ENCODE peak calls at places on chromosomes 13 and 19, in ten cellular contexts. D is thoracic aorta; M is psoas muscle; S is cardiac muscle cell; Z is fibroblast of lung; H is Peyer's patch; I is CD8-positive, alpha-beta T cell; U is lower lobe of right lung; X is tibial nerve; N is neural progenitor cell. O is an unnamed sample. For H3K4me1, the result is how much of the 10 kb centered on the place peaks cover.

GRCh38 chr19:39403331-39404312 is 3.0 kb upstream of the ZFP36 start:
- DNase-seq in D (peak), M (peak), S (peak), Z (peak), H (peak), I (peak), U (peak), X (peak), N (peak), O (peak)

GRCh38 chr13:41985788-41986508 is 25.0 kb upstream of the VWA8 start:
- DNase-seq in D (no peak), M (no peak), S (no peak), Z (peak), H (no peak), I (no peak), U (no peak), X (no peak), N (no peak), O (no peak)

GRCh38 chr19:33431986-33432385 is 58.5 kb downstream of the CEBPG start:
- DNase-seq in D (no peak), M (no peak), S (no peak), Z (no peak), H (no peak), I (no peak), U (peak), X (no peak), N (no peak), O (no peak)

GRCh38 chr19:35088514-35088913 is 27.1 kb upstream of the FXYD3 start:
- DNase-seq in D (no peak), M (no peak), S (peak), Z (peak), H (no peak), I (no peak), U (no peak), X (no peak), N (no peak), O (no peak)

GRCh38 chr19:47618771-47619170 is 9.8 kb downstream of the BICRA start:
- DNase-seq in D (no peak), M (peak), S (peak), Z (peak), H (peak), I (no peak), U (no peak), X (no peak), N (no peak), O (peak)

GRCh38 chr13:41332829-41333228 is 21.8 kb downstream of the NAA16 start:
- DNase-seq in D (no peak), M (no peak), S (no peak), Z (peak), H (no peak), I (no peak), U (no peak), X (no peak), N (no peak), O (no peak)

GRCh38 chr19:41563847-41564514 is 12.0 kb upstream of the CEACAM21 start:
- DNase-seq in D (no peak), M (no peak), S (no peak), Z (no peak), H (no peak), I (no peak), U (no peak), X (no peak), N (peak), O (no peak)

GRCh38 chr13:99959538-99960230 is 11.9 kb downstream of the ZIC5 start:
- DNase-seq in D (no peak), M (no peak), S (no peak), Z (no peak), H (no peak), I (peak), U (no peak), X (no peak), N (peak), O (no peak)

GRCh38 chr13:99636728-99637353 is 135.6 kb downstream of the TM9SF2 start:
- DNase-seq in D (no peak), M (no peak), S (no peak), Z (no peak), H (no peak), I (no peak), U (no peak), X (no peak), N (no peak), O (no peak)

GRCh38 chr13:22897571-22898314 is 283.0 kb upstream of the SGCG start:
- DNase-seq in D (no peak), M (no peak), S (no peak), Z (no peak), H (no peak), I (no peak), U (no peak), X (no peak), N (no peak), O (no peak)

GRCh38 chr19:16522559-16523377 is 19.5 kb downstream of the CHERP start:
- DNase-seq in D (no peak), M (no peak), S (no peak), Z (no peak), H (no peak), I (no peak), U (no peak), X (no peak), N (no peak), O (no peak)

GRCh38 chr13:42575938-42576337 is 2.0 kb downstream of the TNFSF11 start:
- DNase-seq in D (no peak), M (no peak), S (no peak), Z (no peak), H (no peak), I (no peak), U (no peak), X (no peak), N (no peak), O (no peak)

GRCh38 chr13:96958286-96958891 is 35.9 kb downstream of the OXGR1 start:
- DNase-seq in D (no peak), M (no peak), S (peak), Z (peak), H (no peak), I (no peak), U (no peak), X (peak), N (peak), O (no peak)

GRCh38 chr13:112771877-112772538 is 82.2 kb downstream of the ATP11A start:
- DNase-seq in D (no peak), M (no peak), S (no peak), Z (no peak), H (no peak), I (no peak), U (peak), X (no peak), N (no peak), O (no peak)

GRCh38 chr13:93200626-93201025 is 26.0 kb upstream of the GPC6 start:
- DNase-seq in D (no peak), M (no peak), S (no peak), Z (no peak), H (no peak), I (no peak), U (no peak), X (no peak), N (no peak), O (no peak)

GRCh38 chr13:49840266-49840665 is 47.8 kb upstream of the KPNA3 start:
- DNase-seq in D (no peak), M (no peak), S (no peak), Z (no peak), H (no peak), I (no peak), U (no peak), X (no peak), N (no peak), O (no peak)

GRCh38 chr13:112690242-112690943 is 555 bp downstream of the ATP11A start:
- DNase-seq in D (no peak), M (peak), S (peak), Z (peak), H (peak), I (peak), U (peak), X (no peak), N (peak), O (peak)

GRCh38 chr13:113902956-113903355 is 39.1 kb upstream of the GAS6 start:
- DNase-seq in D (no peak), M (no peak), S (no peak), Z (no peak), H (no peak), I (no peak), U (no peak), X (no peak), N (no peak), O (no peak)

GRCh38 chr13:23656637-23657036 is 86.4 kb downstream of the TNFRSF19 start:
- DNase-seq in D (no peak), M (no peak), S (peak), Z (peak), H (no peak), I (no peak), U (no peak), X (no peak), N (no peak), O (no peak)

GRCh38 chr19:46546194-46546896 is 50.7 kb upstream of the PNMA8B start:
- DNase-seq in D (no peak), M (no peak), S (no peak), Z (peak), H (peak), I (no peak), U (peak), X (peak), N (peak), O (no peak)

GRCh38 chr13:112934075-112934474 is 34.9 kb upstream of the MCF2L start:
- DNase-seq in D (no peak), M (no peak), S (no peak), Z (no peak), H (no peak), I (peak), U (no peak), X (no peak), N (no peak), O (no peak)

GRCh38 chr19:28445826-28446225 is 767.1 kb downstream of the UQCRFS1 start:
- DNase-seq in D (no peak), M (no peak), S (no peak), Z (no peak), H (no peak), I (no peak), U (no peak), X (no peak), N (no peak), O (no peak)

GRCh38 chr13:80611310-80611709 is 270.4 kb upstream of the SPRY2 start:
- DNase-seq in D (no peak), M (no peak), S (no peak), Z (no peak), H (no peak), I (no peak), U (no peak), X (no peak), N (no peak), O (no peak)

GRCh38 chr13:109858319-109858718 is 71.9 kb upstream of the IRS2 start:
- DNase-seq in D (no peak), M (no peak), S (no peak), Z (no peak), H (no peak), I (no peak), U (no peak), X (no peak), N (no peak), O (no peak)

DNA sequence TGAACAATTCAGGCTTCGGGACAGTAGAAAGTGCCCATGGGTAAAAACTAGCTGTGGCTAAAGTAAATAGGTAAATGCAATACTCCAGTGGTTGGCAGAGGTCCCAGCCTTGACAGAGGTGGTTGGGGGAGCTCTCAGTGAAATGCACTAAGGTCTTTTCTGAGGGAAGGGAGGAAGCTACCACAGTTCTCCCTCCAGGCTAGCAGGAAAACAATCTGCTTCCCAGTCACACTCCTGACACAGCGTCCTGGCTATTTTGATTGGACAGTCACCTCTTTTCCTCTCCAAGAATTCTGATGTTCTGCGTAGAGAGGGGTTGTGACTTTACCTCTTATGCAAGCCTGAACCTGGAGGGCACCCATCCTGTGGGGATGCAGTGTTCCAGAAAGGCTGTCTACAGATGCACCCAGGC is 128.7 kb downstream of the CYSLTR2 start:
- DNase-seq in D (no peak), M (no peak), S (no peak), Z (no peak), H (no peak), I (no peak), U (no peak), X (no peak), N (no peak), O (no peak)
- H3K4me1 ChIP-seq in D (under half), M (under half), S (under half), Z (under half), H (under half), I (under half), U (under half), X (under half), N (under half), O (under half)

GRCh38 chr13:67226686-67227085 is 3.5 kb downstream of the PCDH9 start:
- DNase-seq in D (no peak), M (no peak), S (no peak), Z (no peak), H (no peak), I (no peak), U (no peak), X (no peak), N (no peak), O (no peak)

GRCh38 chr13:67223024-67223423 is 7.1 kb downstream of the PCDH9 start:
- DNase-seq in D (no peak), M (no peak), S (peak), Z (peak), H (no peak), I (no peak), U (no peak), X (no peak), N (no peak), O (no peak)

GRCh38 chr13:67223742-67224141 is 6.4 kb downstream of the PCDH9 start:
- DNase-seq in D (no peak), M (no peak), S (no peak), Z (peak), H (no peak), I (no peak), U (no peak), X (no peak), N (no peak), O (no peak)

GRCh38 chr13:67225252-67226159 is 4.6 kb downstream of the PCDH9 start:
- DNase-seq in D (no peak), M (no peak), S (no peak), Z (no peak), H (no peak), I (no peak), U (no peak), X (no peak), N (peak), O (no peak)

DNA sequence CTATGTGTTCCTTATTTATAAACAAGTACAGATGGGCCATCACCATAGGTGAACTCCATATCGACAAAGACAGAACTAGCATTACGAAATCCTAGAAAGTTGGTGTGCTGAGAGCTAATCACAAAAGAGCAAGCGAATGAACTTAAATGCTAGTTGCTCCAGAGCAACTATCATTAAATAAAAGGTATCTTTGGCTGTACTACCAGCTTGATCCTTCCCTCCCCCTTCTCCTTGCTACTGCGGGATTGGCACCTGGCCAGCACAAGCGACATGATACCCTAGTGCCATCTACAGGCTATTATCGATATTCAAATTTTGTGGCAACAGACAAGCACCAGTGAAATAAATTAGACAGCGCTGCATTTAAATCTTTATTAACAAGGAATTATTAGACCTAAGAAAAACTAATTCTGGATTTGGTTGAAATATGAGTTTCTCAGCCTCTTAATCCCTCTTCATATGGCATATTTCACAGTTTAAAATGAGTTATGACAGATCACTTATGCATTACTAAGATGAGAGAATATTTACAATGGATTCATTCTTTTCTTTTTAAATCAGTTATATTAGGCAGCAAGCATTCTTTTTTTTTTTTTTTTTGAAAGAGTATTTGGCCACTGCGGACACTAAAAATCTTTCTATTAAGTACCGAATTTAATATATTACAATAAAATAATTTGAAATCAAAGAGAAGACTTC is 5.8 kb downstream of the PCDH9 start:
- DNase-seq in D (peak), M (peak), S (peak), Z (peak), H (peak), I (peak), U (peak), X (peak), N (peak), O (peak)
- TF ChIP-seq CTCF in D (peak), M (peak), S (peak), Z (peak), H (peak), I (peak), U (peak), X (peak), N (peak), O (peak)

DNA sequence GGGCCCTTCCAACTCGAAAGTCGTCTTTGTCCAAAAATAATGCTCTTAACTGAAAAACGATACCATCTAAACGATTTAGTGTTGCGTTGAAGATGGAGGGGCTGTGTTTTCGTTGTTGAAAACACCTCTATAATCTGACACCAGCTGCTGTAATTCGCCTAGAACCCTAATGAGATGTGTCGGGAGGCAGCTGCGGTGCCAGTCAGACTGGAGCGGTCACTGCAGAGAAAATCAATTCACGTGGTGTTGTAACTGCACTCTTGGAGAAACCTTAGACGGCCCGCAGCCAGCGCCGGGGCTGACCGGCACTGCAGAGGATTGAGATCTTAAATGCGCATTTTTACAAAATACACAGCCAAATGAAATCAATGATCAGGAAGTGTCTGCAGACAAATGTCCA is 339.1 kb downstream of the ZNF536 start:
- DNase-seq in D (no peak), M (no peak), S (no peak), Z (no peak), H (no peak), I (no peak), U (no peak), X (no peak), N (peak), O (no peak)
- H3K4me1 ChIP-seq in D (under half), M (under half), S (under half), Z (under half), H (under half), I (under half), U (under half), X (under half), N (under half), O (under half)

DNA sequence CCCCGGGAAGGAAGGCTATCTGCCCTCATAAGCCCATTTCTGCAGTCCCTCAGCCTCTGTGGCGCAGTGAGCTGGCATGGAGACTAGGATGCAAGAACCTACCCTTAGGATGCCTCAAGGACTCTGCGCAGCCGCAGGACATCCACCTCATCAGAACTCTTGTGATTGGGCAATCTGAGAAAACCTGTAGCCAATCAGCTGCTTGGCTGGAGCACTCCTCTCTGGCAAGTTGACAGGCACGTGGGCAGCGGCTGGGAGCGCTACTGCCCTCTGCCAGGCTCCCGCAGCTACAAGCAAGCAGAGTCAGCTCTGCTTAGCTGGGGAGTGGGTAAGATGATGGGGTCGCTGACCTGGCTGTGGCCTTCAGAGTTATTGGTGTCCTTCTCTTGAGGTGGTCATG is 1.5 kb upstream of the ECSIT start:
- DNase-seq in D (peak), M (peak), S (peak), Z (peak), H (peak), I (no peak), U (peak), X (peak), N (peak), O (peak)
- TF ChIP-seq CTCF in D (no peak), M (peak), S (peak), Z (peak), H (peak), I (no peak), U (peak), X (no peak), N (peak), O (peak)

O was measured in left ventricle myocardium inferior.